ENCODE peak calls at places on chromosomes 7 and 10, in six cellular contexts. M is BJ, C is uterus, V is AG04449, T is A549, R is DND-41. K is an unnamed sample.
A peak's percentile ranks its signal among the peaks of the same experiment; 100 is the strongest.

GRCh38 chr7:90594791-90595317 is 1.3 kb upstream of the CDK14 start:
- DNase-seq in M (peak; percentile 37), C (peak; percentile 67), V (peak; percentile 36), T (no peak), R (no peak), K (peak; percentile 85)

GRCh38 chr7:136076954-136077353 is 99.8 kb upstream of the MTPN start:
- DNase-seq in M (no peak), C (no peak), V (no peak), T (no peak), R (no peak), K (no peak)

GRCh38 chr7:1666251-1666778 is 3.8 kb upstream of the ELFN1 start:
- DNase-seq in M (no peak), C (peak; percentile 6), V (no peak), T (peak; percentile 51), R (no peak), K (no peak)

GRCh38 chr7:105450177-105450861 is 61.6 kb upstream of the SRPK2 start:
- DNase-seq in M (no peak), C (no peak), V (no peak), T (no peak), R (no peak), K (no peak)

GRCh38 chr10:74816824-74817498 is 9.4 kb upstream of the KAT6B start:
- DNase-seq in M (no peak), C (no peak), V (no peak), T (peak; percentile 24), R (no peak), K (no peak)

GRCh38 chr7:112437038-112437437 is 13.2 kb upstream of the IFRD1 start:
- DNase-seq in M (no peak), C (no peak), V (no peak), T (peak; percentile 21), R (no peak), K (no peak)

GRCh38 chr7:138122162-138122561 is 45.9 kb downstream of the AKR1D1 start:
- DNase-seq in M (no peak), C (no peak), V (no peak), T (no peak), R (no peak), K (no peak)

GRCh38 chr7:64541438-64542359 is 21.2 kb downstream of the ZNF680 start:
- DNase-seq in M (no peak), C (no peak), V (peak; percentile 16), T (no peak), R (no peak), K (peak; percentile 35)

GRCh38 chr10:62433181-62433692 is 59.1 kb downstream of the ZNF365 start:
- DNase-seq in M (peak; percentile 99), C (peak; percentile 87), V (peak; percentile 90), T (peak; percentile 80), R (no peak), K (peak; percentile 97)

GRCh38 chr10:75847477-75847876 is 416.1 kb downstream of the LRMDA start:
- DNase-seq in M (no peak), C (no peak), V (no peak), T (no peak), R (no peak), K (no peak)
- H3K4me3 ChIP-seq in M (no peak overlapping the region), C (no peak overlapping the region), V (no peak overlapping the region), T (no peak overlapping the region), R (no peak overlapping the region), K (no peak overlapping the region)

GRCh38 chr10:112811741-112812551 is 138.1 kb upstream of the TCF7L2 start:
- DNase-seq in M (peak; percentile 96), C (no peak), V (peak; percentile 86), T (peak; percentile 96), R (no peak), K (peak; percentile 95)
- H3K4me3 ChIP-seq in M (peak overlapping the region; percentile 19), C (no peak overlapping the region), V (peak overlapping the region; percentile 48), T (peak overlapping the region; percentile 7), R (no peak overlapping the region), K (peak overlapping the region; percentile 59)

GRCh38 chr10:49571419-49571818 is 32.5 kb upstream of the ERCC6 start:
- DNase-seq in M (no peak), C (no peak), V (no peak), T (no peak), R (no peak), K (peak; percentile 75)
- H3K4me3 ChIP-seq in M (no peak overlapping the region), C (no peak overlapping the region), V (no peak overlapping the region), T (no peak overlapping the region), R (no peak overlapping the region), K (no peak overlapping the region)

GRCh38 chr10:104286939-104287338 is 18.0 kb downstream of the GSTO2 start:
- DNase-seq in M (no peak), C (no peak), V (no peak), T (no peak), R (no peak), K (no peak)

GRCh38 chr10:104288355-104288754 is 19.4 kb downstream of the GSTO2 start:
- DNase-seq in M (no peak), C (no peak), V (no peak), T (peak; percentile 48), R (no peak), K (no peak)

GRCh38 chr10:104293781-104294321 is 24.9 kb downstream of the GSTO2 start:
- DNase-seq in M (no peak), C (no peak), V (no peak), T (no peak), R (no peak), K (no peak)

GRCh38 chr10:104293021-104293420 is 24.0 kb downstream of the GSTO2 start:
- DNase-seq in M (peak; percentile 25), C (no peak), V (no peak), T (no peak), R (no peak), K (peak; percentile 43)

DNA sequence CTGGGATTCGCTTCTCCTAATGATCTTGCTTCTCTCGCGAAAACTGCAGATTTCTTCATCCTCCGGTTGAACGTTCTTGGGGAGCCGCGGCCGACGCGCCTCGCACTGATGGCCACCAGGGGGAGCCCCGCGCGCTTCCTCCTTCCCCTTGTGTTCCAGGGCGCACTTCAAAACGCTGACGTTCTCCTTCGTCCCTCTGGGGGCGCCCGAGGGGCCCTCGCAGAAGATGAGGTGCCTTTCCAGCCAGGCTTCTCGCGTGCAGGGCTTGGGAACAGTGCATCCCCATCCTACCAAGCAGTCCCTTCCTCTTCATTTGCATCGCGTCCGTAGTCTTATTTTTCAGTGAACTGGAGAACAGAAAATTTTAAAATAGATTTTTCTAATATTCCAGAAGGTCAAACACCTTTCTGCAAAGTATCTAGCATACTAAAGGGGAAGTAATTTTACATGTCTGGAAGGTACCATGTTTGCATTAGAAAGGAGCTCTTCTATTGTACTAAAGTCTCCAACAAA is 22.5 kb downstream of the GSTO2 start:
- DNase-seq in M (no peak), C (peak; percentile 91), V (no peak), T (peak; percentile 88), R (peak; percentile 86), K (peak; percentile 89)
- H3K4me3 ChIP-seq in M (no peak overlapping the region), C (no peak overlapping the region), V (no peak overlapping the region), T (no peak overlapping the region), R (no peak overlapping the region), K (no peak overlapping the region)

GRCh38 chr10:36114913-36115312 is 472.8 kb upstream of the FZD8 start:
- DNase-seq in M (no peak), C (no peak), V (peak; percentile 41), T (peak; percentile 23), R (no peak), K (peak; percentile 97)

GRCh38 chr10:36110097-36110496 is 468.0 kb upstream of the FZD8 start:
- DNase-seq in M (no peak), C (no peak), V (no peak), T (no peak), R (no peak), K (no peak)

GRCh38 chr10:36111676-36112075 is 469.6 kb upstream of the FZD8 start:
- DNase-seq in M (no peak), C (no peak), V (no peak), T (no peak), R (no peak), K (no peak)

GRCh38 chr10:36114141-36114540 is 472.0 kb upstream of the FZD8 start:
- DNase-seq in M (no peak), C (no peak), V (no peak), T (no peak), R (no peak), K (no peak)

GRCh38 chr10:36109399-36110023 is 467.4 kb upstream of the FZD8 start:
- DNase-seq in M (no peak), C (no peak), V (no peak), T (no peak), R (no peak), K (no peak)
- H3K4me3 ChIP-seq in M (no peak overlapping the region), C (no peak overlapping the region), V (no peak overlapping the region), T (no peak overlapping the region), R (no peak overlapping the region), K (no peak overlapping the region)

DNA sequence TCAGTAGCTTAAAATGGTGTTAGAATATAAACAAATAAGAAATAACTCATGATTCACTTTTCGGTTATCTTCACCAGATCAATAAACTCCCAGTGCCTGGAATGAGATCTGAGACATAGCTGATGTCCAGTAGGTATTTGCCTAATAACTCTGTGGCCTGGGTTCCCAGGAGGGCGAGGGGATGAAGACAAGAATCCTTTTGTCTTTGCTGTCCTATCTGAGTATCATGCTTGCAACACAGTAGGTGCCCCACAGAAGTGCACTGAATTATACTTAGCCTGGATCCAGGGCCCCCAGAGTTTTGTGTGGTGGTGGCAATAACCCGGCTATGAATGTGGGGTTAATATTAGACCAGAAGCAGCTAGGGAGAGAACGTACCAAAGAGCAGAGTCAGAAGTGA is 350.1 kb upstream of the AOAH start:
- DNase-seq in M (no peak), C (no peak), V (no peak), T (no peak), R (no peak), K (no peak)
- H3K4me3 ChIP-seq in M (no peak overlapping the region), C (no peak overlapping the region), V (no peak overlapping the region), T (no peak overlapping the region), R (no peak overlapping the region), K (no peak overlapping the region)

GRCh38 chr7:151028131-151028947 is at the start of gene ABCB8:
- DNase-seq in M (peak; percentile 99), C (peak; percentile 100), V (peak; percentile 90), T (peak; percentile 99), R (peak; percentile 99), K (peak; percentile 99)

GRCh38 chr7:151032936-151033863 is 5.0 kb downstream of the ABCB8 start:
- DNase-seq in M (no peak), C (no peak), V (no peak), T (no peak), R (no peak), K (no peak)

GRCh38 chr7:151031011-151031410 is 2.8 kb downstream of the ABCB8 start:
- DNase-seq in M (no peak), C (no peak), V (no peak), T (no peak), R (no peak), K (no peak)

GRCh38 chr7:151025924-151026671 is 1.8 kb upstream of the ATG9B start:
- DNase-seq in M (no peak), C (no peak), V (no peak), T (peak; percentile 49), R (no peak), K (no peak)

GRCh38 chr7:151028948-151029501 is 775 bp downstream of the ABCB8 start:
- DNase-seq in M (no peak), C (no peak), V (no peak), T (no peak), R (no peak), K (peak; percentile 12)
- H3K4me3 ChIP-seq in M (peak overlapping the region; percentile 84), C (peak overlapping the region; percentile 69), V (peak overlapping the region; percentile 83), T (peak overlapping the region; percentile 49), R (peak overlapping the region; percentile 54), K (peak overlapping the region; percentile 91)

K was measured in fibroblast of the aortic adventitia.